ENCODE peak calls at places on chromosome 15, in eight cellular contexts. One of them, this sample, is unnamed.
A peak's percentile ranks its signal among the peaks of the same experiment; 100 is the strongest.

GRCh38 chr15:92810418-92811138 is 89.5 kb upstream of the CHD2 start:
- DNase-seq in SK-N-SH: no peak
- DNase-seq in PC-3: peak; percentile 74
- DNase-seq in hepatocyte: peak; percentile 52
- DNase-seq in neural progenitor cell: peak; percentile 77
- DNase-seq in GM23338: peak; percentile 63
- DNase-seq in HCT116: no peak
- DNase-seq in GM23248: peak; percentile 12
- DNase-seq in this sample: peak; percentile 85

GRCh38 chr15:63490345-63491034 is 13.9 kb upstream of the USP3 start:
- DNase-seq in HCT116: no peak
- DNase-seq in GM23248: no peak
- DNase-seq in GM23338: no peak
- DNase-seq in hepatocyte: no peak
- DNase-seq in neural progenitor cell: no peak
- DNase-seq in SK-N-SH: no peak
- DNase-seq in PC-3: no peak
- DNase-seq in this sample: no peak

GRCh38 chr15:39828374-39828931 is 45.8 kb upstream of the FSIP1 start:
- DNase-seq in GM23338: no peak
- DNase-seq in HCT116: no peak
- DNase-seq in hepatocyte: peak; percentile 35
- DNase-seq in SK-N-SH: no peak
- DNase-seq in GM23248: peak; percentile 16
- DNase-seq in PC-3: peak; percentile 42
- DNase-seq in neural progenitor cell: peak; percentile 54
- DNase-seq in this sample: no peak

GRCh38 chr15:46900992-46901391 is 816.3 kb upstream of the SEMA6D start:
- DNase-seq in HCT116: no peak
- DNase-seq in PC-3: no peak
- DNase-seq in hepatocyte: no peak
- DNase-seq in SK-N-SH: no peak
- DNase-seq in GM23248: no peak
- DNase-seq in GM23338: no peak
- DNase-seq in neural progenitor cell: no peak
- DNase-seq in this sample: no peak

GRCh38 chr15:26971303-26972018 is 480 bp downstream of the GABRG3 start:
- DNase-seq in neural progenitor cell: peak; percentile 65
- DNase-seq in GM23248: no peak
- DNase-seq in SK-N-SH: peak; percentile 74
- DNase-seq in HCT116: no peak
- DNase-seq in PC-3: no peak
- DNase-seq in hepatocyte: peak; percentile 35
- DNase-seq in GM23338: peak; percentile 63
- DNase-seq in this sample: no peak

GRCh38 chr15:68687136-68687735 is 108.4 kb downstream of the CORO2B start:
- DNase-seq in SK-N-SH: no peak
- DNase-seq in HCT116: no peak
- DNase-seq in GM23248: no peak
- DNase-seq in PC-3: no peak
- DNase-seq in hepatocyte: no peak
- DNase-seq in neural progenitor cell: no peak
- DNase-seq in GM23338: no peak
- DNase-seq in this sample: no peak

GRCh38 chr15:50184863-50185504 is 3.0 kb downstream of the SLC27A2 start:
- DNase-seq in HCT116: no peak
- DNase-seq in GM23248: no peak
- DNase-seq in neural progenitor cell: no peak
- DNase-seq in SK-N-SH: no peak
- DNase-seq in GM23338: no peak
- DNase-seq in hepatocyte: no peak
- DNase-seq in PC-3: no peak
- DNase-seq in this sample: no peak

GRCh38 chr15:60648928-60649679 is 170.2 kb upstream of the ICE2 start:
- DNase-seq in hepatocyte: no peak
- DNase-seq in neural progenitor cell: no peak
- DNase-seq in GM23338: no peak
- DNase-seq in HCT116: no peak
- DNase-seq in PC-3: no peak
- DNase-seq in SK-N-SH: no peak
- DNase-seq in GM23248: no peak
- DNase-seq in this sample: no peak

GRCh38 chr15:77742127-77742526 is 109.4 kb upstream of the LINGO1 start:
- DNase-seq in hepatocyte: no peak
- DNase-seq in GM23338: no peak
- DNase-seq in GM23248: no peak
- DNase-seq in neural progenitor cell: no peak
- DNase-seq in SK-N-SH: no peak
- DNase-seq in PC-3: no peak
- DNase-seq in HCT116: no peak
- DNase-seq in this sample: no peak

GRCh38 chr15:60620707-60621106 is 141.8 kb upstream of the ICE2 start:
- DNase-seq in neural progenitor cell: no peak
- DNase-seq in HCT116: no peak
- DNase-seq in hepatocyte: peak; percentile 13
- DNase-seq in SK-N-SH: no peak
- DNase-seq in PC-3: no peak
- DNase-seq in GM23248: peak; percentile 68
- DNase-seq in GM23338: peak; percentile 66
- DNase-seq in this sample: no peak

DNA sequence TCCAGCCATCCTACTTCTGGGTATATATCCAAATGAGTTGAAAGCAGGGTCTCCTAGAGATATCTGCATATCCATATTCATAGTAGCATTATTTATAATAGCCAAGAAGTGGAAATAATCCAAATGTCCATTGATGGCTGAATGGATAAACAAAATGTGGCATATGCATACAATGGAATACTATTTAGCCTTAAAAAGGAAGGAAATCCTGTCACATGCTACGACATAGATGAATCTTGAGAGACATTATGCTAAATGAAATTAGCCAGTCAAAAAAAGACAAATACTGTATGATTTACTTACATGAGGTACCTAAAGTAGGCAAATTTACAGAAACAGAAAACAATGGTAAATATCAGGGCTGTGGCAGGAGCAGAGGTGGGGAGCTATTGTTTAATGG is 55.5 kb downstream of the UACA start:
- DNase-seq in PC-3: no peak
- DNase-seq in GM23248: no peak
- DNase-seq in hepatocyte: no peak
- DNase-seq in HCT116: no peak
- DNase-seq in SK-N-SH: no peak
- DNase-seq in neural progenitor cell: no peak
- DNase-seq in GM23338: no peak
- DNase-seq in this sample: no peak
- H3K27me3 ChIP-seq in PC-3: no peaks in the 10 kb centered on the region
- H3K27me3 ChIP-seq in GM23248: no peaks in the 10 kb centered on the region
- H3K27me3 ChIP-seq in hepatocyte: no peaks in the 10 kb centered on the region
- H3K27me3 ChIP-seq in HCT116: no peaks in the 10 kb centered on the region
- H3K27me3 ChIP-seq in SK-N-SH: no peaks in the 10 kb centered on the region
- H3K27me3 ChIP-seq in neural progenitor cell: no peaks in the 10 kb centered on the region
- H3K27me3 ChIP-seq in GM23338: no peaks in the 10 kb centered on the region
- H3K27me3 ChIP-seq in this sample: no peaks in the 10 kb centered on the region

GRCh38 chr15:98085003-98085639 is 124.6 kb downstream of the ARRDC4 start:
- DNase-seq in hepatocyte: peak; percentile 75
- DNase-seq in GM23338: peak; percentile 80
- DNase-seq in neural progenitor cell: peak; percentile 70
- DNase-seq in GM23248: peak; percentile 72
- DNase-seq in SK-N-SH: peak; percentile 44
- DNase-seq in PC-3: peak; percentile 74
- DNase-seq in HCT116: peak; percentile 56
- DNase-seq in this sample: peak; percentile 58
- TF ChIP-seq EZH2phosphoT487 in hepatocyte: no peak
- TF ChIP-seq EZH2phosphoT487 in GM23338: no peak
- TF ChIP-seq EZH2phosphoT487 in neural progenitor cell: no peak
- TF ChIP-seq EZH2phosphoT487 in GM23248: no peak
- TF ChIP-seq EZH2phosphoT487 in SK-N-SH: no peak
- TF ChIP-seq EZH2phosphoT487 in PC-3: no peak
- TF ChIP-seq EZH2phosphoT487 in HCT116: no peak
- TF ChIP-seq EZH2phosphoT487 in this sample: no peak

GRCh38 chr15:28931828-28932227 is 46.1 kb downstream of the APBA2 start:
- DNase-seq in GM23338: no peak
- DNase-seq in GM23248: no peak
- DNase-seq in hepatocyte: no peak
- DNase-seq in SK-N-SH: no peak
- DNase-seq in HCT116: no peak
- DNase-seq in PC-3: no peak
- DNase-seq in neural progenitor cell: no peak
- DNase-seq in this sample: no peak

GRCh38 chr15:28930011-28930410 is 44.2 kb downstream of the APBA2 start:
- DNase-seq in GM23248: no peak
- DNase-seq in SK-N-SH: no peak
- DNase-seq in GM23338: no peak
- DNase-seq in neural progenitor cell: no peak
- DNase-seq in PC-3: no peak
- DNase-seq in HCT116: no peak
- DNase-seq in hepatocyte: no peak
- DNase-seq in this sample: no peak

GRCh38 chr15:28932361-28932760 is 46.6 kb downstream of the APBA2 start:
- DNase-seq in GM23248: no peak
- DNase-seq in HCT116: no peak
- DNase-seq in GM23338: no peak
- DNase-seq in hepatocyte: no peak
- DNase-seq in PC-3: no peak
- DNase-seq in SK-N-SH: no peak
- DNase-seq in neural progenitor cell: no peak
- DNase-seq in this sample: no peak

GRCh38 chr15:28929200-28929599 is 43.4 kb downstream of the APBA2 start:
- DNase-seq in GM23338: no peak
- DNase-seq in hepatocyte: no peak
- DNase-seq in SK-N-SH: no peak
- DNase-seq in neural progenitor cell: no peak
- DNase-seq in HCT116: no peak
- DNase-seq in PC-3: no peak
- DNase-seq in GM23248: no peak
- DNase-seq in this sample: no peak

DNA sequence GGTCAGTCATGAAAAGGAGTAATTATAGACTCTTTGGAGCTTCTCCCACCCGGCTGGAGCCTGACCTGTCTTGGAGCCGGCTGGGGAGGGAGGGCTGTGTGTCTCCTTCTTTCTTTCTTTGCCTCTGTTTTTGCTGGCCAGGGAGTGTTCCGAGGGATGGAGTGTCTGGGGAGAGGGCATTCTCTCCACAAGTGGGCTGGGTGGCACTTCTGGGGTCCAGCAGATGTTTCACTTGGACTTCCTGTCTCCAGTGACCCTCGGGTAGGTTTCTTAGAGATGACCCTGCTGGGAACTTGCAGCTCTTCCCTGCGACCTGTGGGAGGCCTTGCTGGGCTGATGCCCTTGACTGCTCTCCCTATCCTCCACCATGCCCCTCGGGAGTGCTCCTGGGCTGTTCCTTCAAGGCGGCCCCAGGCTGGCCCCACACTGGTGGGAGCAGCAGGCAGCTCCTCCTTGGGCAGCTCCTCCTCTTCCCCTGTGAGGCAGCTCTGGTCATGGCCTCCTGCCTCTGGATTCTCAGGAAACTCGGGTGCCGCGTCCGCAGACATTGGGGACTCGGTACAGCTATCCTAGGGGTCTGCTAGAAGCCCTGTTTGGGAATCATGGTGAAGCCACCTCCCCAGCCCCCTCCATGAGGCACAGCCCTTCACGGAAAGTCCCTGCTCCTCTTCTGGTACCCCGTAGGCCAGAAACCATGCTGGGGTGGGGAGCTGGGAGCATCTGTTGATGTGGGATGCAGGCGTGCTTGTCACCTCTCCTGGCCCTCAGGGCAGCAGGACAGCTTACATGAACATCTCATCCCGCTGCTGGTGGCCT is 44.9 kb downstream of the APBA2 start:
- DNase-seq in PC-3: no peak
- DNase-seq in hepatocyte: no peak
- DNase-seq in GM23338: no peak
- DNase-seq in neural progenitor cell: no peak
- DNase-seq in HCT116: no peak
- DNase-seq in SK-N-SH: no peak
- DNase-seq in GM23248: no peak
- DNase-seq in this sample: no peak
- H3K4me1 ChIP-seq in PC-3: no peaks in the 10 kb centered on the region
- H3K4me1 ChIP-seq in hepatocyte: no peaks in the 10 kb centered on the region
- H3K4me1 ChIP-seq in GM23338: no peaks in the 10 kb centered on the region
- H3K4me1 ChIP-seq in neural progenitor cell: no peaks in the 10 kb centered on the region
- H3K4me1 ChIP-seq in HCT116: no peaks in the 10 kb centered on the region
- H3K4me1 ChIP-seq in SK-N-SH: no peaks in the 10 kb centered on the region
- H3K4me1 ChIP-seq in GM23248: no peaks in the 10 kb centered on the region
- H3K4me1 ChIP-seq in this sample: peaks cover 4% of the 10 kb centered on the region

GRCh38 chr15:41493902-41494189 is 172 bp downstream of the ITPKA start:
- DNase-seq in hepatocyte: no peak
- DNase-seq in SK-N-SH: no peak
- DNase-seq in GM23338: no peak
- DNase-seq in neural progenitor cell: no peak
- DNase-seq in GM23248: no peak
- DNase-seq in HCT116: no peak
- DNase-seq in PC-3: no peak
- DNase-seq in this sample: no peak

GRCh38 chr15:41495736-41496599 is 2.3 kb downstream of the ITPKA start:
- DNase-seq in SK-N-SH: peak; percentile 30
- DNase-seq in GM23338: peak; percentile 82
- DNase-seq in HCT116: no peak
- DNase-seq in neural progenitor cell: peak; percentile 78
- DNase-seq in PC-3: no peak
- DNase-seq in hepatocyte: peak; percentile 89
- DNase-seq in GM23248: no peak
- DNase-seq in this sample: no peak

GRCh38 chr15:41494922-41495735 is 1.5 kb downstream of the ITPKA start:
- DNase-seq in HCT116: no peak
- DNase-seq in hepatocyte: peak; percentile 60
- DNase-seq in GM23248: no peak
- DNase-seq in neural progenitor cell: peak; percentile 66
- DNase-seq in GM23338: peak; percentile 74
- DNase-seq in SK-N-SH: no peak
- DNase-seq in PC-3: no peak
- DNase-seq in this sample: no peak

GRCh38 chr15:41493205-41493901 is at the start of gene ITPKA:
- DNase-seq in HCT116: no peak
- DNase-seq in GM23338: peak; percentile 85
- DNase-seq in neural progenitor cell: peak; percentile 80
- DNase-seq in GM23248: peak; percentile 82
- DNase-seq in PC-3: peak; percentile 70
- DNase-seq in SK-N-SH: peak; percentile 93
- DNase-seq in hepatocyte: peak; percentile 88
- DNase-seq in this sample: peak; percentile 87

DNA sequence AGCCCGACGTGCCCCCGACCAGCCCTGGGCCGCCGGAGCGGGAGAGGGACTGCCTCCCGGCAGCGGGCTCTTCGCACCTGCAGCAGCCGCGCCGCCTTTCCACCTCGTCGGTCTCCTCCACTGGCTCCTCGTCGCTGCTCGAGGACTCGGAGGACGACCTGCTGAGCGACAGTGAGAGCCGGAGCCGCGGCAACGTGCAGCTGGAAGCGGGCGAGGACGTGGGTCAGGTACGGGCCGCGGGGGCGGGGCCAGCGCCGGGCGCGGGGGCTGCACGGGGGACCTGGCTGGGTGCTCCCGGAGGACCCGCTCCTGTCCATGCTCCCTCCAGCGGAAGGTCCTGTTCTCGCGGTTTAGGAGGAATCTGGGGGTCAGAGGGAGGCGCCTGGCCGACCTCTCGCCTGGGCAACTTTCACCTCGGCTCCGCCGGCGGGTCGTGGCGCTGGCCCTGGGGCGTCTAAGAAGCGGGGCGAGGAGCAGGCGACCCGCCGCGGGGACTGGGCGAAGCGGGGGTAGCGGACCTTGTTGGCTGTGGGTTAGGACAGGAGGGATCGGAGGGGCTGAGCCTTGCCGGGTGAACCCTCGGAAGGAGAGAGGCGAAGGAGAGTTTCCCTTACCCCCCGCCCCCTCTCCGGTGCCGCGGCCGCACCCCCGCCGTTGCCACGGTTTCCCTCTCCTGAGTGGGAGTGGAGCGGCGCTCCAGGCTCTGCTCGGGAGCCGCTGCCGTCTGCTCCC is 682 bp downstream of the ITPKA start:
- DNase-seq in hepatocyte: peak; percentile 69
- DNase-seq in GM23248: peak; percentile 38
- DNase-seq in neural progenitor cell: peak; percentile 77
- DNase-seq in PC-3: peak; percentile 31
- DNase-seq in HCT116: no peak
- DNase-seq in GM23338: peak; percentile 82
- DNase-seq in SK-N-SH: peak; percentile 78
- DNase-seq in this sample: peak; percentile 48
- H3K27me3 ChIP-seq in hepatocyte: peaks cover 36% of the 10 kb centered on the region
- H3K27me3 ChIP-seq in GM23248: peaks cover 10% of the 10 kb centered on the region
- H3K27me3 ChIP-seq in neural progenitor cell: peaks cover 96% of the 10 kb centered on the region
- H3K27me3 ChIP-seq in PC-3: no peaks in the 10 kb centered on the region
- H3K27me3 ChIP-seq in HCT116: no peaks in the 10 kb centered on the region
- H3K27me3 ChIP-seq in GM23338: peaks cover 93% of the 10 kb centered on the region
- H3K27me3 ChIP-seq in SK-N-SH: no peaks in the 10 kb centered on the region
- H3K27me3 ChIP-seq in this sample: no peaks in the 10 kb centered on the region

This sample was measured in MM.1S.